ENCODE peak calls at places on chromosomes 16 and 17, in five cellular contexts. D is kidney epithelial cell; N is AG10803; V is CD4-positive, alpha-beta T cell; Y is fibroblast of lung. H is an unnamed sample.

GRCh38 chr17:28885363-28885762 is 12.2 kb downstream of the FLOT2 start:
- DNase-seq in D (no peak), N (no peak), V (no peak), Y (no peak), H (no peak)

GRCh38 chr16:4696172-4696904 is 3.0 kb downstream of the NUDT16L1 start:
- DNase-seq in D (no peak), N (no peak), V (no peak), Y (no peak), H (no peak)

GRCh38 chr17:5128905-5129535 is 13.2 kb downstream of the USP6 start:
- DNase-seq in D (no peak), N (no peak), V (no peak), Y (no peak), H (no peak)

GRCh38 chr16:62391940-62392339 is 355.7 kb upstream of the CDH8 start:
- DNase-seq in D (no peak), N (no peak), V (no peak), Y (no peak), H (no peak)

GRCh38 chr16:50866806-50867205 is 124.9 kb downstream of the CYLD start:
- DNase-seq in D (no peak), N (no peak), V (no peak), Y (no peak), H (no peak)

GRCh38 chr17:14840616-14841231 is 424.4 kb downstream of the PMP22 start:
- DNase-seq in D (no peak), N (peak), V (no peak), Y (peak), H (no peak)

GRCh38 chr16:51243836-51244483 is 92.9 kb upstream of the SALL1 start:
- DNase-seq in D (peak), N (no peak), V (no peak), Y (no peak), H (no peak)

GRCh38 chr17:80817861-80818260 is 173.8 kb upstream of the CHMP6 start:
- DNase-seq in D (no peak), N (peak), V (no peak), Y (peak), H (no peak)

GRCh38 chr17:45895969-45896793 is 1.8 kb downstream of the MAPT start:
- DNase-seq in D (no peak), N (no peak), V (no peak), Y (no peak), H (no peak)

GRCh38 chr17:78125976-78126894 is 2.3 kb downstream of the TMC6 start:
- DNase-seq in D (no peak), N (no peak), V (no peak), Y (no peak), H (no peak)

GRCh38 chr17:79366988-79367571 is 243.8 kb downstream of the RBFOX3 start:
- DNase-seq in D (no peak), N (no peak), V (no peak), Y (no peak), H (no peak)

GRCh38 chr17:76202516-76202915 is 37.8 kb downstream of the RNF157 start:
- DNase-seq in D (no peak), N (peak), V (no peak), Y (no peak), H (no peak)

GRCh38 chr16:85908889-85909584 is 10.1 kb downstream of the IRF8 start:
- DNase-seq in D (no peak), N (no peak), V (no peak), Y (no peak), H (no peak)

GRCh38 chr16:56855201-56855600 is 9.8 kb upstream of the SLC12A3 start:
- DNase-seq in D (no peak), N (no peak), V (no peak), Y (no peak), H (no peak)

GRCh38 chr17:35900693-35901487 is 20.7 kb upstream of the CCL5 start:
- DNase-seq in D (no peak), N (no peak), V (no peak), Y (peak), H (no peak)

GRCh38 chr17:35540589-35541404 is 3.3 kb upstream of the SLFN12L start:
- DNase-seq in D (no peak), N (peak), V (no peak), Y (peak), H (no peak)

GRCh38 chr17:61351745-61352407 is 47.8 kb upstream of the TBX2 start:
- DNase-seq in D (no peak), N (no peak), V (no peak), Y (no peak), H (no peak)

GRCh38 chr17:42674755-42675347 is 1.9 kb downstream of the PLEKHH3 start:
- DNase-seq in D (no peak), N (no peak), V (no peak), Y (no peak), H (no peak)

GRCh38 chr17:44502598-44503079 is 567 bp downstream of the GPATCH8 start:
- DNase-seq in D (no peak), N (no peak), V (no peak), Y (peak), H (no peak)

GRCh38 chr17:76147211-76148014 is 6.4 kb upstream of the FOXJ1 start:
- DNase-seq in D (no peak), N (peak), V (no peak), Y (peak), H (no peak)

GRCh38 chr17:28282596-28282995 is 36.4 kb upstream of the TMEM97 start:
- DNase-seq in D (peak), N (peak), V (no peak), Y (peak), H (no peak)

GRCh38 chr17:76883744-76884525 is 15.7 kb downstream of the MGAT5B start:
- DNase-seq in D (no peak), N (peak), V (no peak), Y (no peak), H (no peak)

GRCh38 chr17:82915010-82915696 is 75.3 kb upstream of the ZNF750 start:
- DNase-seq in D (no peak), N (no peak), V (no peak), Y (no peak), H (no peak)
- TF ChIP-seq CTCF in D (no peak), N (no peak), V (no peak), Y (no peak), H (peak)

DNA sequence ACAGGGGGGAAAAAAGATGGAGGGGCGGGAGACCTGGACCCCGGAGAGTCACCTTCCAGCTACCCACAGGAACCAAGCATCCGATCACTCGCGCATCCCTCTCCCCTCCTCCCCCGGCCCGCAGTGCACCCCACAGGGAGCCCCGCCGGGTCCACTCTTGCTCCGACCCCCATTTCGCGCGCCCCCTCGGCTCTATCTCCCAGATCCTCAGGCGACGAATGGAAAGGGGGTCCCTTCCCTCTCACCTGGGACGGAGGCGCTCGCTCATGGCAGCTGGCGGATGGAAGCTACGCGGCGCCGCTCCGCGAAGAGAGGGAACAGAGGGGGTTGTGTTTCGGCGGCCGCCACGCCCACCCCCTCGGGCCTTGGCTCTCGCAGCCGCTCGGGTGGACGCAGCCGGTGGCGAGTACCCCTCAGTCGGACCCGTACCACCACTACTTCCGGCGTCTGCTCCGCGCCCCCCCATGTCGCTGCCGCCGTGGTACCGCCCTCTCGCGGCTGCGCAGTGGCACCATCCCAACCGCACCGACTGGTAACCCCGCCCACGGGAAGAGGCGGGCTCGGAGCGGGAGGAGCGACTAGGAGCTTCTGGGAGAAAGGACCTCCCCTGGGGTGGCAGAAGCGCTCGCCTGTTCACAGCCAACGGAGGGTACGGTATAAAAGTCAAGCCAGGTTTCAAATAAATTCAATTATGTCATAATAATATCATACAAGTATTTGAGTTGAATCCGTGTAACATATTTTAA is 29.7 kb downstream of the CPSF4L start:
- DNase-seq in D (peak), N (peak), V (peak), Y (peak), H (peak)
- TF ChIP-seq CTCF in D (peak), N (no peak), V (no peak), Y (peak), H (no peak)

GRCh38 chr16:720507-720989 is 398 bp upstream of the ANTKMT start:
- DNase-seq in D (no peak), N (peak), V (no peak), Y (peak), H (no peak)
- TF ChIP-seq CTCF in D (no peak), N (peak), V (no peak), Y (no peak), H (peak)

GRCh38 chr17:21061971-21062526 is 19.2 kb upstream of the USP22 start:
- DNase-seq in D (no peak), N (no peak), V (no peak), Y (no peak), H (peak)
- TF ChIP-seq CTCF in D (no peak), N (no peak), V (no peak), Y (no peak), H (peak)

DNA sequence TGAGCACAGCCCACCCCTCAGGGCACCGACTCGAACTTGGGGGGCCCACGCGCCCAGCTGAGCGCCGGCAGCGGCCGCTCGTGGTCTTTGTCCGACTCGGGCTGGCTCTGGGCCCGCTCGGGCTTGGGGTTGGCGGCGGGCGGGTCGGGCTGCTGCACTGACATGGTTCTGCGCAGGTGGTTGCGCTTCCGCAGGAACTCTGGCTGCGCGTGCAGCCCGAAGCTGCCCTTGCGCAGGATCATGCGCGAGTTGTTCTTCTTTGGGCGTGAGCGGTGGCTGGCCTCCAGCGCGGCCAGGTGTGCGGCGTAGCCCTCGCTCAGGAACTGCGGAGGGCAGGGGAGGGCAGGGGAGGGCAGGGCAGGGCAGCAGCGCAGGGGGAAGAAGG is 11.1 kb downstream of the PIMREG start:
- DNase-seq in D (no peak), N (no peak), V (peak), Y (peak), H (no peak)
- TF ChIP-seq CTCF in D (no peak), N (no peak), V (no peak), Y (no peak), H (no peak)

DNA sequence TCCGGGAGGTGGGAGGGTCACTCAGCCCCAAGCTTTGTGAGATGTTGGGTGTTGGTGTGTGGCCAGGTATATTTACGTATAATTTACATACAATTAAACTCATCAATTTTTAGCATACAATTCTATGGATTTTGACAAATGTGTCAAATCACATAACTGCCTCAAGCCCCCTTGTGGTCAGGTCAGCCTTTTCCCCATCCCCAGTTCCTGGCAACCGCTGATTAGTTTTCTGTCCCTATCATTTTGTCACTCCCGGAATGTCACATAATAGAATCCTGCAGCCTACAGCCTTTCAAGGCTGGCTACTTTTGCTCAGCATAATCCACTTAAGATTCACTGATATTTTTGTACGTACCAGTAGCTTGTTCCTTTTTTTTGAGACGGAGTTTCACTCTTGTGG is 19.4 kb upstream of the RAI1 start:
- DNase-seq in D (no peak), N (no peak), V (no peak), Y (no peak), H (no peak)
- TF ChIP-seq CTCF in D (peak), N (no peak), V (no peak), Y (no peak), H (no peak)

DNA sequence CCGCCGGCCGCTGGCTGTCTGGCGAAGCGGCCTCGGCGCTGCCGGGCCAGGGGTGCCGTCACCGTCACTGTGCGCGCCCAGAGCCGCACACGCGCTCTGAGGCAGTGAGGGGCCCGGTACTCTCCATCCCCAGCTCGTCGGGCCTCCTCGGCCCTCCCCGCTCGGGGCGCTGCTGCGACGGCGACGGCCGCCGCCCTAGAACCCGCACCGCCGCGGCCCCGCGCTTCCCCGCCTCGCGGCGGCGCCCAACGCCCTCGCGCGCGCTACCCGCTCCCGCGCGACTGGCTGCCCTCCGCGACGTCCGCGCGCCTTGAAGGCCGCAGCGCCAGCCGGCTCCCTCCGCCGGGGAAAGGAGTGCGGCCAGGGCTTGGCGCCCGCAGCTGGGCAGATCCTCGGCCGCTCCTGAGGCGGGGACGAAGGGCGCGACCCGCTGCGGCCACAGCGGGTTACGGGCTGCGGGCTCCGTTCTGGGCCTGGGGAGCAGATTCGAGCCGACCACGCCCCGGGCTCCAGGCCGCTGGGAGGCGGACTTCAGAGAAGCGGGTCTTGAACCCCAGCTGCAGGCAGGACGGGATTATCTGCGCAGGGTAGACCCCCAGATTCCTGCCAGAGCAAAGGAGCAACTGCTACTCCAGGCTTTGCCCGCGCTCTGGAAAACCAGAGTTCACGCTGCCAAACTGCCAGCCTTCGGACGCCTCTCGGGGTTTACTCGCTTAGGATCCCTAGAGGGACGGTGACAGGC is at the start of gene ULK2:
- DNase-seq in D (no peak), N (peak), V (peak), Y (peak), H (no peak)
- TF ChIP-seq CTCF in D (no peak), N (no peak), V (no peak), Y (peak), H (no peak)

H was measured in GM12864.